ENCODE peak calls at places on chromosomes 12 and 14, in seven cellular contexts. One of them, this sample, is unnamed.

GRCh38 chr12:9127936-9128663 is 12.4 kb upstream of the A2M start:
- DNase-seq in fibroblast of lung: no peak
- DNase-seq in adipocyte: no peak
- DNase-seq in neural progenitor cell: no peak
- DNase-seq in brain microvascular endothelial cell: no peak
- DNase-seq in heart right ventricle: no peak
- DNase-seq in AG10803: no peak
- DNase-seq in this sample: no peak

GRCh38 chr14:102717211-102717610 is 60.0 kb upstream of the TRAF3 start:
- DNase-seq in fibroblast of lung: peak
- DNase-seq in adipocyte: no peak
- DNase-seq in neural progenitor cell: peak
- DNase-seq in brain microvascular endothelial cell: no peak
- DNase-seq in heart right ventricle: no peak
- DNase-seq in AG10803: no peak
- DNase-seq in this sample: peak

GRCh38 chr12:80792861-80793260 is 76.1 kb downstream of the MYF5 start:
- DNase-seq in fibroblast of lung: no peak
- DNase-seq in adipocyte: no peak
- DNase-seq in neural progenitor cell: no peak
- DNase-seq in brain microvascular endothelial cell: no peak
- DNase-seq in heart right ventricle: no peak
- DNase-seq in AG10803: no peak
- DNase-seq in this sample: no peak

GRCh38 chr12:2489266-2489665 is 305.5 kb upstream of the FKBP4 start:
- DNase-seq in fibroblast of lung: no peak
- DNase-seq in adipocyte: no peak
- DNase-seq in neural progenitor cell: peak
- DNase-seq in brain microvascular endothelial cell: no peak
- DNase-seq in heart right ventricle: no peak
- DNase-seq in AG10803: no peak
- DNase-seq in this sample: no peak

GRCh38 chr12:92194566-92194965 is 48.9 kb upstream of the BTG1 start:
- DNase-seq in fibroblast of lung: no peak
- DNase-seq in adipocyte: no peak
- DNase-seq in neural progenitor cell: peak
- DNase-seq in brain microvascular endothelial cell: no peak
- DNase-seq in heart right ventricle: no peak
- DNase-seq in AG10803: no peak
- DNase-seq in this sample: no peak

GRCh38 chr12:21169878-21170472 is 39.0 kb downstream of the SLCO1B1 start:
- DNase-seq in fibroblast of lung: peak
- DNase-seq in adipocyte: peak
- DNase-seq in neural progenitor cell: peak
- DNase-seq in brain microvascular endothelial cell: peak
- DNase-seq in heart right ventricle: no peak
- DNase-seq in AG10803: peak
- DNase-seq in this sample: peak

GRCh38 chr14:97697772-97698171 is 900.6 kb downstream of the VRK1 start:
- DNase-seq in fibroblast of lung: no peak
- DNase-seq in adipocyte: no peak
- DNase-seq in neural progenitor cell: no peak
- DNase-seq in brain microvascular endothelial cell: no peak
- DNase-seq in heart right ventricle: no peak
- DNase-seq in AG10803: no peak
- DNase-seq in this sample: no peak

GRCh38 chr12:47813491-47814196 is 6.1 kb downstream of the HDAC7 start:
- DNase-seq in fibroblast of lung: no peak
- DNase-seq in adipocyte: no peak
- DNase-seq in neural progenitor cell: peak
- DNase-seq in brain microvascular endothelial cell: no peak
- DNase-seq in heart right ventricle: no peak
- DNase-seq in AG10803: no peak
- DNase-seq in this sample: no peak

GRCh38 chr12:27163048-27163715 is 80.8 kb upstream of the C12orf71 start:
- DNase-seq in fibroblast of lung: peak
- DNase-seq in adipocyte: no peak
- DNase-seq in neural progenitor cell: no peak
- DNase-seq in brain microvascular endothelial cell: peak
- DNase-seq in heart right ventricle: no peak
- DNase-seq in AG10803: peak
- DNase-seq in this sample: no peak

GRCh38 chr14:93430319-93430801 is 379 bp upstream of the UNC79 start:
- DNase-seq in fibroblast of lung: peak
- DNase-seq in adipocyte: peak
- DNase-seq in neural progenitor cell: peak
- DNase-seq in brain microvascular endothelial cell: no peak
- DNase-seq in heart right ventricle: no peak
- DNase-seq in AG10803: no peak
- DNase-seq in this sample: no peak

GRCh38 chr12:7439579-7440505 is 4.1 kb downstream of the CD163L1 start:
- DNase-seq in fibroblast of lung: peak
- DNase-seq in adipocyte: peak
- DNase-seq in neural progenitor cell: peak
- DNase-seq in brain microvascular endothelial cell: peak
- DNase-seq in heart right ventricle: peak
- DNase-seq in AG10803: peak
- DNase-seq in this sample: peak
- H3K4me3 ChIP-seq in fibroblast of lung: peak
- H3K4me3 ChIP-seq in adipocyte: peak
- H3K4me3 ChIP-seq in neural progenitor cell: peak
- H3K4me3 ChIP-seq in brain microvascular endothelial cell: peak
- H3K4me3 ChIP-seq in heart right ventricle: peak
- H3K4me3 ChIP-seq in AG10803: peak
- H3K4me3 ChIP-seq in this sample: peak

GRCh38 chr14:35482994-35483515 is 50.9 kb upstream of the INSM2 start:
- DNase-seq in fibroblast of lung: no peak
- DNase-seq in adipocyte: no peak
- DNase-seq in neural progenitor cell: no peak
- DNase-seq in brain microvascular endothelial cell: no peak
- DNase-seq in heart right ventricle: no peak
- DNase-seq in AG10803: no peak
- DNase-seq in this sample: no peak
- H3K4me3 ChIP-seq in fibroblast of lung: no peak
- H3K4me3 ChIP-seq in adipocyte: no peak
- H3K4me3 ChIP-seq in neural progenitor cell: no peak
- H3K4me3 ChIP-seq in brain microvascular endothelial cell: no peak
- H3K4me3 ChIP-seq in heart right ventricle: no peak
- H3K4me3 ChIP-seq in AG10803: no peak
- H3K4me3 ChIP-seq in this sample: no peak

GRCh38 chr12:103933237-103933636 is 3.0 kb downstream of the HSP90B1 start:
- DNase-seq in fibroblast of lung: no peak
- DNase-seq in adipocyte: peak
- DNase-seq in neural progenitor cell: peak
- DNase-seq in brain microvascular endothelial cell: no peak
- DNase-seq in heart right ventricle: no peak
- DNase-seq in AG10803: no peak
- DNase-seq in this sample: no peak

GRCh38 chr12:103928736-103929050 is 1.5 kb upstream of the HSP90B1 start:
- DNase-seq in fibroblast of lung: no peak
- DNase-seq in adipocyte: no peak
- DNase-seq in neural progenitor cell: no peak
- DNase-seq in brain microvascular endothelial cell: no peak
- DNase-seq in heart right ventricle: peak
- DNase-seq in AG10803: no peak
- DNase-seq in this sample: no peak

GRCh38 chr12:103930787-103931536 is 752 bp downstream of the HSP90B1 start:
- DNase-seq in fibroblast of lung: peak
- DNase-seq in adipocyte: peak
- DNase-seq in neural progenitor cell: peak
- DNase-seq in brain microvascular endothelial cell: no peak
- DNase-seq in heart right ventricle: peak
- DNase-seq in AG10803: peak
- DNase-seq in this sample: no peak

GRCh38 chr12:103929051-103929908 is 930 bp upstream of the HSP90B1 start:
- DNase-seq in fibroblast of lung: peak
- DNase-seq in adipocyte: peak
- DNase-seq in neural progenitor cell: peak
- DNase-seq in brain microvascular endothelial cell: peak
- DNase-seq in heart right ventricle: peak
- DNase-seq in AG10803: peak
- DNase-seq in this sample: peak

GRCh38 chr12:103929909-103930786 is at the start of gene HSP90B1:
- DNase-seq in fibroblast of lung: peak
- DNase-seq in adipocyte: peak
- DNase-seq in neural progenitor cell: peak
- DNase-seq in brain microvascular endothelial cell: peak
- DNase-seq in heart right ventricle: peak
- DNase-seq in AG10803: peak
- DNase-seq in this sample: peak
- H3K4me3 ChIP-seq in fibroblast of lung: peak
- H3K4me3 ChIP-seq in adipocyte: peak
- H3K4me3 ChIP-seq in neural progenitor cell: peak
- H3K4me3 ChIP-seq in brain microvascular endothelial cell: peak
- H3K4me3 ChIP-seq in heart right ventricle: peak
- H3K4me3 ChIP-seq in AG10803: peak
- H3K4me3 ChIP-seq in this sample: peak

GRCh38 chr12:51846209-51846779 is 2.2 kb downstream of the FIGNL2 start:
- DNase-seq in fibroblast of lung: no peak
- DNase-seq in adipocyte: no peak
- DNase-seq in neural progenitor cell: peak
- DNase-seq in brain microvascular endothelial cell: no peak
- DNase-seq in heart right ventricle: no peak
- DNase-seq in AG10803: no peak
- DNase-seq in this sample: no peak

GRCh38 chr12:51848843-51849735 is 571 bp upstream of the FIGNL2 start:
- DNase-seq in fibroblast of lung: no peak
- DNase-seq in adipocyte: peak
- DNase-seq in neural progenitor cell: peak
- DNase-seq in brain microvascular endothelial cell: no peak
- DNase-seq in heart right ventricle: peak
- DNase-seq in AG10803: no peak
- DNase-seq in this sample: no peak

GRCh38 chr12:51850081-51850932 is 1.8 kb upstream of the FIGNL2 start:
- DNase-seq in fibroblast of lung: no peak
- DNase-seq in adipocyte: no peak
- DNase-seq in neural progenitor cell: no peak
- DNase-seq in brain microvascular endothelial cell: no peak
- DNase-seq in heart right ventricle: no peak
- DNase-seq in AG10803: no peak
- DNase-seq in this sample: no peak

GRCh38 chr12:51846911-51847829 is 1.3 kb downstream of the FIGNL2 start:
- DNase-seq in fibroblast of lung: peak
- DNase-seq in adipocyte: peak
- DNase-seq in neural progenitor cell: peak
- DNase-seq in brain microvascular endothelial cell: no peak
- DNase-seq in heart right ventricle: peak
- DNase-seq in AG10803: no peak
- DNase-seq in this sample: no peak

GRCh38 chr12:51847830-51848727 is at the start of gene FIGNL2:
- DNase-seq in fibroblast of lung: peak
- DNase-seq in adipocyte: peak
- DNase-seq in neural progenitor cell: peak
- DNase-seq in brain microvascular endothelial cell: no peak
- DNase-seq in heart right ventricle: peak
- DNase-seq in AG10803: no peak
- DNase-seq in this sample: no peak
- H3K4me3 ChIP-seq in fibroblast of lung: peak
- H3K4me3 ChIP-seq in adipocyte: peak
- H3K4me3 ChIP-seq in neural progenitor cell: peak
- H3K4me3 ChIP-seq in brain microvascular endothelial cell: peak
- H3K4me3 ChIP-seq in heart right ventricle: peak
- H3K4me3 ChIP-seq in AG10803: peak
- H3K4me3 ChIP-seq in this sample: peak